ENCODE peak calls at places on chromosomes 5 and 9, in nine cellular contexts. W is dorsolateral prefrontal cortex; Q is lung; A is pancreas; D is CD4-positive, alpha-beta T cell; L is lower lobe of right lung; K is aorta; R is small intestine; O is body of pancreas. E is an unnamed sample.

GRCh38 chr5:83069406-83069805 is 7.8 kb downstream of the TMEM167A start:
- DNase-seq in O (no peak), W (no peak), Q (no peak), L (no peak), K (no peak), A (no peak), R (no peak), D (no peak), E (no peak)

GRCh38 chr9:113934826-113935676 is 58.9 kb downstream of the ZNF618 start:
- DNase-seq in R (no peak), O (peak; percentile 7), L (no peak), K (no peak), W (no peak), Q (peak; percentile 19), A (peak; percentile 49), D (no peak), E (no peak)

GRCh38 chr9:126506361-126507317 is 107.1 kb upstream of the LMX1B start:
- DNase-seq in R (no peak), D (no peak), W (no peak), K (no peak), A (no peak), L (peak; percentile 51), O (no peak), Q (no peak), E (no peak)

GRCh38 chr5:75552764-75553163 is 41.1 kb downstream of the POLK start:
- DNase-seq in D (no peak), L (no peak), A (no peak), W (no peak), O (no peak), R (no peak), K (no peak), Q (no peak), E (no peak)

GRCh38 chr5:4188704-4189103 is 593.1 kb downstream of the IRX1 start:
- DNase-seq in K (no peak), R (no peak), O (no peak), Q (no peak), L (no peak), A (no peak), W (no peak), D (no peak), E (peak; percentile 19)

GRCh38 chr9:125932012-125932411 is 184.8 kb downstream of the PBX3 start:
- DNase-seq in O (no peak), Q (peak; percentile 46), D (no peak), W (no peak), K (peak; percentile 58), L (no peak), R (no peak), A (no peak), E (peak; percentile 33)

GRCh38 chr9:4170231-4170630 is 129.6 kb downstream of the GLIS3 start:
- DNase-seq in O (no peak), R (no peak), A (no peak), Q (no peak), L (no peak), K (no peak), W (no peak), D (no peak), E (no peak)

GRCh38 chr5:159178978-159179377 is 30.4 kb downstream of the RNF145 start:
- DNase-seq in L (no peak), R (peak; percentile 37), D (no peak), W (no peak), O (no peak), Q (no peak), A (no peak), K (no peak), E (no peak)

GRCh38 chr5:96193946-96194345 is 232.3 kb upstream of the ELL2 start:
- DNase-seq in R (peak; percentile 73), W (no peak), D (no peak), O (no peak), K (no peak), L (no peak), Q (no peak), A (no peak), E (no peak)

GRCh38 chr5:153752890-153753289 is 262.4 kb downstream of the GRIA1 start:
- DNase-seq in A (no peak), K (no peak), Q (no peak), R (no peak), D (no peak), L (no peak), O (no peak), W (no peak), E (peak; percentile 65)

GRCh38 chr5:17185349-17185748 is 32.1 kb upstream of the BASP1 start:
- DNase-seq in A (no peak), W (no peak), O (no peak), Q (no peak), K (no peak), L (no peak), D (no peak), R (no peak), E (no peak)

GRCh38 chr5:150765789-150766149 is 7.0 kb upstream of the DCTN4 start:
- DNase-seq in A (no peak), D (no peak), K (no peak), W (no peak), R (no peak), L (no peak), O (no peak), Q (no peak), E (no peak)

GRCh38 chr9:242461-243080 is 27.9 kb downstream of the DOCK8 start:
- DNase-seq in O (no peak), L (no peak), A (no peak), Q (no peak), K (no peak), W (no peak), R (no peak), D (no peak), E (no peak)

GRCh38 chr5:119930490-119930889 is 301.1 kb downstream of the FAM170A start:
- DNase-seq in D (no peak), O (no peak), W (no peak), K (no peak), L (peak; percentile 27), A (no peak), R (no peak), Q (no peak), E (no peak)
- H3K27ac ChIP-seq in D (no peak overlapping the region), O (no peak overlapping the region), W (no peak overlapping the region), K (no peak overlapping the region), L (no peak overlapping the region), A (no peak overlapping the region), R (no peak overlapping the region), Q (no peak overlapping the region), E (no peak overlapping the region)

DNA sequence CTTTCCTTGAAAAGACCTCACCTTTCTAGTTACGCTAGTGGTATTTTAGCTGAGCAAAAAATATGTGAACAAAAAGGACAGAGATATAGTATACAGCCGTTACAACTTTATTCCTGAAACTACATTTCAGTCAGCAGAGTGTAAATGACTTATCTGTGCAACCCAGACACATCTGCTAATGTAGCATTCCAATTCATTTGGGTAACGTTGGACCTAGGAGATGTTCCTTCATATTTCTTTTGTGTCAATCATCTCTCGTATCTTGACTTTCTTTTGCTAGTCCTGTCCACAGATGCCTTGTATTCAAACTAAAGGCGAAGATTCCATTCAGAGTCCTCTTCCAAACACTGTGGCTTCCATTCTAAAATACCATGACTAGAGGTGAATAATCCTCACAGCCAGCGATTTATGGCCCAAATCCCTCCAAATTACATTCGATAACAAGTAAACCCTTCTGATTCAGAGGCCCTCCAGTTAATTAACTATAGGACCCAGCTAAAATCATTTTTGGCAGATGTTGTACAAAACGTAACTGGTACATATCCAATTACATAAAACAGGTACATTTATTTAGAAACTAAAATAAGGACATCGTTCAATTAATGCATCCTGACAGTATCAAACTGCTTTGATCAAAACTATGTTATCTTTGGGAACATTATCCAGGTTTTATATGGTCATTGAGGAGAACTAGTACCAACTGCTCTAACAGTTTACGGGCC is 155.7 kb downstream of the DROSHA start:
- DNase-seq in A (no peak), Q (no peak), K (no peak), L (no peak), D (no peak), O (no peak), W (no peak), R (no peak), E (no peak)
- H3K27ac ChIP-seq in A (no peak overlapping the region), Q (no peak overlapping the region), K (no peak overlapping the region), L (no peak overlapping the region), D (no peak overlapping the region), O (no peak overlapping the region), W (no peak overlapping the region), R (no peak overlapping the region), E (no peak overlapping the region)

GRCh38 chr9:136074706-136075105 is 20.4 kb downstream of the NACC2 start:
- DNase-seq in D (no peak), A (no peak), O (no peak), R (no peak), W (no peak), K (peak; percentile 31), L (peak; percentile 26), Q (no peak), E (no peak)
- H3K27ac ChIP-seq in D (no peak overlapping the region), A (no peak overlapping the region), O (no peak overlapping the region), R (no peak overlapping the region), W (no peak overlapping the region), K (no peak overlapping the region), L (no peak overlapping the region), Q (no peak overlapping the region), E (no peak overlapping the region)

GRCh38 chr5:136054133-136054996 is 25.6 kb downstream of the TGFBI start:
- DNase-seq in R (no peak), W (no peak), L (no peak), A (no peak), D (no peak), O (no peak), Q (no peak), K (peak; percentile 2), E (no peak)

GRCh38 chr5:136055612-136056302 is 27.0 kb downstream of the TGFBI start:
- DNase-seq in Q (no peak), K (peak; percentile 16), A (no peak), O (no peak), W (no peak), R (no peak), L (no peak), D (no peak), E (no peak)

GRCh38 chr5:136052692-136053335 is 24.0 kb downstream of the TGFBI start:
- DNase-seq in A (no peak), Q (no peak), W (no peak), K (peak; percentile 38), D (no peak), L (no peak), O (no peak), R (no peak), E (no peak)

GRCh38 chr5:136051486-136052220 is 22.9 kb downstream of the TGFBI start:
- DNase-seq in W (no peak), K (peak; percentile 23), A (no peak), Q (no peak), L (no peak), O (no peak), D (no peak), R (no peak), E (no peak)

DNA sequence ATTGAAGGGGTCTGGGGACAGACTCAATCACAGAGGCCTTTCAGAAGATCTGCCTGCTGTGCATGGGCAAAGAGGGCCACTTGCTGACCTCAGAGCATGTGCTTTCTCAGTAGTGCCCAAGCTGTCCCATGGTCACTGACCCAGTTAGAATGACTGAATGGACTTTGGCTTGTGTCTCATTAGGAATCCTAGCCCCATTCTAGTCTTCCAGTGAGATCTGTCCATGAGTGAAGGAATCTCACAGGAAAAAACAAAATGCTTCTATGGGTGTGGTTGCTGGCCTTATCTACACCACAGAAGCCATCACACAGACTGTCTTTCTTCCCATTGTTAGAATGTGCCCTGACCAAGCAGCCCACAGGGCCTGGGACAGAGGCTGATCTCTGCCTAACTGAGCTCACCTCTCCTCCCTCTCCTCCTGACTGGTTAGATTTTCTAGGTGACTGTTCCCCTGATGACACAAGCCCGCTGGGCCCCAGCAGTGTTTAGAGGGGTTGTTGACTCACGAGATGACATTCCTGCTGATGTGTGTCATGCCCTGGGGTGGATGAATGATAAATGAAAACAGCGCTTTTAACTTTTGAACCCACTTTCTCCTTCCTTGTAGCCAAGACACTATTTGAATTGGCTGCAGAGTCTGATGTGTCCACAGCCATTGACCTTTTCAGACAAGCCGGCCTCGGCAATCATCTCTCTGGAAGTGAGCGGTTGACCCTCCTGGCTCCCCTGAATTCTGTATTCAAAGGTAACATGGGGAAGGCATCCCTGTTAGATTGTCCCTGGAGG is 24.7 kb downstream of the TGFBI start:
- DNase-seq in K (peak; percentile 67), L (no peak), Q (no peak), D (no peak), R (no peak), A (no peak), O (no peak), W (no peak), E (peak; percentile 89)
- H3K27ac ChIP-seq in K (peak overlapping the region; percentile 31), L (peak overlapping the region; percentile 8), Q (no peak overlapping the region), D (no peak overlapping the region), R (peak overlapping the region; percentile 63), A (no peak overlapping the region), O (no peak overlapping the region), W (no peak overlapping the region), E (no peak overlapping the region)